ENCODE peak calls at places on chromosomes 4 and X, in five cellular contexts. Y is H9, D is mesenchymal stem cell, P is neuronal stem cell, W is H1. S is an unnamed sample.

GRCh38 chr4:8830056-8830455 is 41.6 kb downstream of the HMX1 start:
- DNase-seq in Y (no peak), D (no peak), P (no peak), W (peak), S (no peak)

GRCh38 chrX:143854006-143854405 is 29.9 kb upstream of the UBE2NL start:
- DNase-seq in Y (no peak), D (peak), P (no peak), W (no peak), S (no peak)

GRCh38 chr4:181792641-181793612 is 450.3 kb upstream of the TENM3 start:
- DNase-seq in Y (no peak), D (no peak), P (no peak), W (no peak), S (no peak)

GRCh38 chr4:41369680-41370079 is 113.0 kb downstream of the UCHL1 start:
- DNase-seq in Y (no peak), D (peak), P (no peak), W (no peak), S (no peak)

GRCh38 chrX:13151806-13152510 is 107.5 kb upstream of the FAM9C start:
- DNase-seq in Y (no peak), D (peak), P (no peak), W (no peak), S (no peak)

GRCh38 chr4:7135389-7135746 is 57.0 kb upstream of the SORCS2 start:
- DNase-seq in Y (no peak), D (no peak), P (no peak), W (no peak), S (no peak)

GRCh38 chr4:151048913-151049312 is 33.8 kb upstream of the LRBA start:
- DNase-seq in Y (no peak), D (no peak), P (no peak), W (peak), S (no peak)

GRCh38 chr4:138851626-138852443 is 163.7 kb upstream of the NOCT start:
- DNase-seq in Y (peak), D (no peak), P (no peak), W (no peak), S (no peak)

GRCh38 chr4:3635090-3635820 is 103.0 kb upstream of the LRPAP1 start:
- DNase-seq in Y (no peak), D (no peak), P (no peak), W (no peak), S (no peak)
- H2BK12ac ChIP-seq in Y (no peak), D (no peak), P (no peak), W (no peak), S (no peak)

DNA sequence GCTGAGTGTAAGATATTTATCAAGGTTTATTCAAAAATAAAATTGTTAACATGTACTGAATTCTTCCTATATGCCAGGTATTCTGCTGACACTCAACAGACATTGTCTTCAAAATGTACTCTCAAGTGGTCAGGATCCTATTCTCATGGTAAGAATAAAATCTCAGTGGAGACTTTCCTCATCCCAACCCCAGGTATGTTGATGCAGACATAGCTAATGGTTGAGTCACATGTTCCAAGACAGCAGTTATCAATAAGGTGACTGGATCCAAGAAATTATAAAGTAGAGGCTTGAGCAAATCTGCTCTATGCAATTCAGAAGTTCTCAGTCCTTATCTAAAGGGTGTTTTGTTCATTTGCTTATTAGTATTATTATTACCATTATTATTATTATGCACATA is 115.2 kb upstream of the GABRA2 start:
- DNase-seq in Y (no peak), D (no peak), P (no peak), W (no peak), S (no peak)
- H2BK12ac ChIP-seq in Y (no peak), D (no peak), P (no peak), W (no peak), S (no peak)

GRCh38 chr4:158825443-158826036 is 56.7 kb downstream of the FNIP2 start:
- DNase-seq in Y (no peak), D (no peak), P (no peak), W (no peak), S (no peak)
- H2BK12ac ChIP-seq in Y (no peak), D (peak), P (no peak), W (no peak), S (no peak)

DNA sequence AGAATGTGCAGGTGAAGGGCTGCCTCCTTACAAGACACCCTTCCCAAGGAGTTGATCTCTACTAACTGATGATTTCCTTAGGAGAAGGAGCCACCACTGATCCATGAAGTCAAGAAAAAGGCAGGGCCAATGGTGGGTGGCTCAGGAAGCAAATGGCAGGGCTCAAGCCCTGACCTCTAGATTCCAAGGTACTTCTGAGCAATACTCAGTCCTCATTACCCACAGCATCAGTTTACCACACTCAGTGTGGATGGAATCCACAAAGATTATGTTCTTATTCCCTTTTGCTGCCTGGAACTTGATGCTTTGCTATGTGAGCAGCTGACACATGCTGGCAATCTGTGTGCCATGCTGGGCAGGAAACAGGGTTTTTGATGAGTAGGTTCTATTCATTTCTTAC is 135.4 kb upstream of the GPC4 start:
- DNase-seq in Y (no peak), D (no peak), P (no peak), W (no peak), S (no peak)
- H2BK12ac ChIP-seq in Y (no peak), D (no peak), P (no peak), W (no peak), S (no peak)